ENCODE peak calls at places on chromosomes 11 and 22, in four cellular contexts. One of them, this sample, is unnamed.

GRCh38 chr22:25170426-25170980 is 29.2 kb upstream of the CRYBB3 start:
- DNase-seq in AG09309: no peak
- DNase-seq in EL: no peak
- DNase-seq in mesendoderm: no peak
- DNase-seq in this sample: no peak

GRCh38 chr22:23282089-23282501 is 101.8 kb downstream of the BCR start:
- DNase-seq in AG09309: peak
- DNase-seq in EL: peak
- DNase-seq in mesendoderm: no peak
- DNase-seq in this sample: no peak

GRCh38 chr11:72789493-72790131 is 4.2 kb downstream of the STARD10 start:
- DNase-seq in AG09309: no peak
- DNase-seq in EL: peak
- DNase-seq in mesendoderm: peak
- DNase-seq in this sample: no peak

GRCh38 chr11:130124096-130124495 is 35.5 kb upstream of the ST14 start:
- DNase-seq in AG09309: peak
- DNase-seq in EL: peak
- DNase-seq in mesendoderm: no peak
- DNase-seq in this sample: peak

GRCh38 chr11:64092119-64092760 is 56.5 kb downstream of the FLRT1 start:
- DNase-seq in AG09309: no peak
- DNase-seq in EL: no peak
- DNase-seq in mesendoderm: no peak
- DNase-seq in this sample: no peak

GRCh38 chr11:58561394-58562102 is 14.1 kb downstream of the LPXN start:
- DNase-seq in AG09309: no peak
- DNase-seq in EL: no peak
- DNase-seq in mesendoderm: no peak
- DNase-seq in this sample: no peak

GRCh38 chr11:104011031-104011430 is 25.4 kb upstream of the DDI1 start:
- DNase-seq in AG09309: no peak
- DNase-seq in EL: no peak
- DNase-seq in mesendoderm: no peak
- DNase-seq in this sample: no peak

GRCh38 chr11:46918778-46919513 is 596 bp upstream of the LRP4 start:
- DNase-seq in AG09309: no peak
- DNase-seq in EL: no peak
- DNase-seq in mesendoderm: peak
- DNase-seq in this sample: no peak

GRCh38 chr11:2376751-2377451 is at the start of gene CD81:
- DNase-seq in AG09309: no peak
- DNase-seq in EL: peak
- DNase-seq in mesendoderm: no peak
- DNase-seq in this sample: no peak

GRCh38 chr11:102268083-102268984 is 49.0 kb upstream of the BIRC3 start:
- DNase-seq in AG09309: no peak
- DNase-seq in EL: peak
- DNase-seq in mesendoderm: peak
- DNase-seq in this sample: no peak

GRCh38 chr11:1102221-1102971 is 27.7 kb downstream of the MUC2 start:
- DNase-seq in AG09309: no peak
- DNase-seq in EL: no peak
- DNase-seq in mesendoderm: no peak
- DNase-seq in this sample: no peak

GRCh38 chr22:39427751-39428596 is 28.4 kb downstream of the TAB1 start:
- DNase-seq in AG09309: no peak
- DNase-seq in EL: no peak
- DNase-seq in mesendoderm: no peak
- DNase-seq in this sample: no peak

GRCh38 chr22:22161924-22162851 is 82.4 kb upstream of the VPREB1 start:
- DNase-seq in AG09309: no peak
- DNase-seq in EL: no peak
- DNase-seq in mesendoderm: no peak
- DNase-seq in this sample: no peak

GRCh38 chr11:84339796-84340195 is 1053.6 kb upstream of the CCDC90B start:
- DNase-seq in AG09309: no peak
- DNase-seq in EL: no peak
- DNase-seq in mesendoderm: no peak
- DNase-seq in this sample: no peak